ENCODE peak calls at places on chromosomes 7 and 10, in six cellular contexts. One of them, this sample, is unnamed. For H3K4me1, the result is how much of the 10 kb centered on the place peaks cover.

GRCh38 chr10:118835682-118836326 is 81.0 kb upstream of the CACUL1 start:
- DNase-seq in spleen: no peak
- DNase-seq in lower lobe of right lung: no peak
- DNase-seq in upper lobe of right lung: no peak
- DNase-seq in CD8-positive, alpha-beta memory T cell: no peak
- DNase-seq in heart right ventricle: no peak
- DNase-seq in this sample: peak

GRCh38 chr10:97891497-97892167 is 42.0 kb downstream of the GOLGA7B start:
- DNase-seq in spleen: peak
- DNase-seq in lower lobe of right lung: peak
- DNase-seq in upper lobe of right lung: peak
- DNase-seq in CD8-positive, alpha-beta memory T cell: no peak
- DNase-seq in heart right ventricle: no peak
- DNase-seq in this sample: no peak

GRCh38 chr10:5466451-5466996 is 32.8 kb downstream of the CALML5 start:
- DNase-seq in spleen: no peak
- DNase-seq in lower lobe of right lung: peak
- DNase-seq in upper lobe of right lung: peak
- DNase-seq in CD8-positive, alpha-beta memory T cell: no peak
- DNase-seq in heart right ventricle: no peak
- DNase-seq in this sample: no peak

GRCh38 chr10:25689346-25690095 is 244.5 kb upstream of the MYO3A start:
- DNase-seq in spleen: no peak
- DNase-seq in lower lobe of right lung: no peak
- DNase-seq in upper lobe of right lung: no peak
- DNase-seq in CD8-positive, alpha-beta memory T cell: no peak
- DNase-seq in heart right ventricle: no peak
- DNase-seq in this sample: no peak

GRCh38 chr7:113371376-113372043 is 253.2 kb upstream of the SMIM30 start:
- DNase-seq in spleen: no peak
- DNase-seq in lower lobe of right lung: no peak
- DNase-seq in upper lobe of right lung: no peak
- DNase-seq in CD8-positive, alpha-beta memory T cell: no peak
- DNase-seq in heart right ventricle: no peak
- DNase-seq in this sample: no peak

GRCh38 chr7:3013975-3014792 is 29.5 kb downstream of the CARD11 start:
- DNase-seq in spleen: peak
- DNase-seq in lower lobe of right lung: no peak
- DNase-seq in upper lobe of right lung: peak
- DNase-seq in CD8-positive, alpha-beta memory T cell: no peak
- DNase-seq in heart right ventricle: no peak
- DNase-seq in this sample: no peak

GRCh38 chr10:30063098-30063497 is 3.7 kb upstream of the JCAD start:
- DNase-seq in spleen: no peak
- DNase-seq in lower lobe of right lung: no peak
- DNase-seq in upper lobe of right lung: no peak
- DNase-seq in CD8-positive, alpha-beta memory T cell: no peak
- DNase-seq in heart right ventricle: no peak
- DNase-seq in this sample: no peak

GRCh38 chr10:8853048-8853447 is 798.6 kb downstream of the GATA3 start:
- DNase-seq in spleen: no peak
- DNase-seq in lower lobe of right lung: no peak
- DNase-seq in upper lobe of right lung: no peak
- DNase-seq in CD8-positive, alpha-beta memory T cell: no peak
- DNase-seq in heart right ventricle: no peak
- DNase-seq in this sample: no peak

GRCh38 chr10:45227042-45227441 is 88.4 kb downstream of the OR13A1 start:
- DNase-seq in spleen: no peak
- DNase-seq in lower lobe of right lung: no peak
- DNase-seq in upper lobe of right lung: no peak
- DNase-seq in CD8-positive, alpha-beta memory T cell: no peak
- DNase-seq in heart right ventricle: no peak
- DNase-seq in this sample: no peak

GRCh38 chr10:130559213-130559944 is 423.2 kb downstream of the GLRX3 start:
- DNase-seq in spleen: no peak
- DNase-seq in lower lobe of right lung: no peak
- DNase-seq in upper lobe of right lung: peak
- DNase-seq in CD8-positive, alpha-beta memory T cell: no peak
- DNase-seq in heart right ventricle: no peak
- DNase-seq in this sample: no peak

GRCh38 chr10:73864229-73864628 is 10.1 kb downstream of the CAMK2G start:
- DNase-seq in spleen: no peak
- DNase-seq in lower lobe of right lung: no peak
- DNase-seq in upper lobe of right lung: no peak
- DNase-seq in CD8-positive, alpha-beta memory T cell: no peak
- DNase-seq in heart right ventricle: no peak
- DNase-seq in this sample: no peak
- H3K4me1 ChIP-seq in spleen: under half
- H3K4me1 ChIP-seq in lower lobe of right lung: under half
- H3K4me1 ChIP-seq in upper lobe of right lung: under half
- H3K4me1 ChIP-seq in CD8-positive, alpha-beta memory T cell: half or more
- H3K4me1 ChIP-seq in heart right ventricle: under half
- H3K4me1 ChIP-seq in this sample: under half

GRCh38 chr7:20795881-20796280 is 9.2 kb upstream of the SP8 start:
- DNase-seq in spleen: no peak
- DNase-seq in lower lobe of right lung: no peak
- DNase-seq in upper lobe of right lung: no peak
- DNase-seq in CD8-positive, alpha-beta memory T cell: no peak
- DNase-seq in heart right ventricle: no peak
- DNase-seq in this sample: no peak
- H3K27ac ChIP-seq in spleen: no peak
- H3K27ac ChIP-seq in lower lobe of right lung: no peak
- H3K27ac ChIP-seq in upper lobe of right lung: no peak
- H3K27ac ChIP-seq in CD8-positive, alpha-beta memory T cell: no peak
- H3K27ac ChIP-seq in heart right ventricle: no peak
- H3K27ac ChIP-seq in this sample: peak

GRCh38 chr10:78745445-78745844 is 323.3 kb upstream of the ZMIZ1 start:
- DNase-seq in spleen: no peak
- DNase-seq in lower lobe of right lung: no peak
- DNase-seq in upper lobe of right lung: no peak
- DNase-seq in CD8-positive, alpha-beta memory T cell: no peak
- DNase-seq in heart right ventricle: no peak
- DNase-seq in this sample: no peak

GRCh38 chr10:78746178-78746763 is 322.5 kb upstream of the ZMIZ1 start:
- DNase-seq in spleen: no peak
- DNase-seq in lower lobe of right lung: no peak
- DNase-seq in upper lobe of right lung: no peak
- DNase-seq in CD8-positive, alpha-beta memory T cell: no peak
- DNase-seq in heart right ventricle: no peak
- DNase-seq in this sample: no peak

GRCh38 chr10:78749898-78750297 is 318.9 kb upstream of the ZMIZ1 start:
- DNase-seq in spleen: no peak
- DNase-seq in lower lobe of right lung: no peak
- DNase-seq in upper lobe of right lung: no peak
- DNase-seq in CD8-positive, alpha-beta memory T cell: no peak
- DNase-seq in heart right ventricle: no peak
- DNase-seq in this sample: no peak

GRCh38 chr10:78749200-78749599 is 319.6 kb upstream of the ZMIZ1 start:
- DNase-seq in spleen: no peak
- DNase-seq in lower lobe of right lung: no peak
- DNase-seq in upper lobe of right lung: no peak
- DNase-seq in CD8-positive, alpha-beta memory T cell: no peak
- DNase-seq in heart right ventricle: no peak
- DNase-seq in this sample: no peak

DNA sequence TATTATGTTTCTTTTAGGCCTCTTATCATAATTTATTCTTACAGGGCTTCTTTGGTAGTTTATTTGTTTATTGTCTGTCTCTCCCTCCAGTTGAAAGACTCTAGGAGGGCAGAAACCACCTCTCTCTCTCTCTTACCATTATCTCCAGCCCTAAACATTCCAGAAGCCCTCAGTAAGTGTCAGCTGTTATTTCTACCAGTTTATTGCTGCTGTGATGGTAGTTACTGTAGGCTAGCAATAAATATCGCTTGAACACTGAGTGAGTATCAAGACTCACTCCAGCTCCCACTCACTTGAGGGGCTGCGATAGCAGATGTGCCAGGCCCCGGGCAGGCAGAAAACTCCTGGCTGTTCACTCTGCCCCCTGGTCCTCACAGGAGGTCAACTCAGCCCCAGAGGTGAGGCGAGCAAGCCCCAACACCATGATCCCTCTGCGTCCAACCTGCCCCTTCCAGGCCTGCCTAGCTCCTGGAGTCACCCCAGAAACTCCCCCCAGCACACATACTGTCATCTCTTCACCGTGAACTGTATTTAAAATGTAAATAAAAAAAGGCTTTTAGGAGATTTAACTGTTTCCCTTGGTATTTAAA is 321.3 kb upstream of the ZMIZ1 start:
- DNase-seq in spleen: no peak
- DNase-seq in lower lobe of right lung: no peak
- DNase-seq in upper lobe of right lung: no peak
- DNase-seq in CD8-positive, alpha-beta memory T cell: no peak
- DNase-seq in heart right ventricle: no peak
- DNase-seq in this sample: no peak
- H3K4me1 ChIP-seq in spleen: under half
- H3K4me1 ChIP-seq in lower lobe of right lung: under half
- H3K4me1 ChIP-seq in upper lobe of right lung: under half
- H3K4me1 ChIP-seq in CD8-positive, alpha-beta memory T cell: under half
- H3K4me1 ChIP-seq in heart right ventricle: half or more
- H3K4me1 ChIP-seq in this sample: under half

DNA sequence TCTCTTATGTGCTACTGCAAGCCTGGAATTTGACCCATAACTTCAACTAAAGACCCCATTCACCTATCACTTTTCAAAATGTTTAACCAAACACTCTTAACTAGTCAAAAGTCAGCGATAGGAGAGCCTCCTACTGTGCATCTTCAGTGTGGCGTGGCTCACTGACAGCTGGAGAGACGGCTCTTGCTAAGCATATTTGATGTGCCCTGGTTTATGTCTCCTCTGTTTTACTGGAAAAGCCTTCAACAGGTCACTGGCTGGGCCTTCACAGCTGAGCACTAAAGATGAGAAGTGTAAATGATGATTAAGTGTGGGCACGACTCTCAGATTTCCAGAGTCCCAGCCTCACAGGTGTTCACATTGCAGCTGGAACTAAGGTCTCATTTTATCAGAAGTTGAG is 472.1 kb downstream of the SEMA3D start:
- DNase-seq in spleen: no peak
- DNase-seq in lower lobe of right lung: no peak
- DNase-seq in upper lobe of right lung: no peak
- DNase-seq in CD8-positive, alpha-beta memory T cell: no peak
- DNase-seq in heart right ventricle: no peak
- DNase-seq in this sample: no peak
- H3K27ac ChIP-seq in spleen: no peak
- H3K27ac ChIP-seq in lower lobe of right lung: no peak
- H3K27ac ChIP-seq in upper lobe of right lung: no peak
- H3K27ac ChIP-seq in CD8-positive, alpha-beta memory T cell: no peak
- H3K27ac ChIP-seq in heart right ventricle: no peak
- H3K27ac ChIP-seq in this sample: no peak

DNA sequence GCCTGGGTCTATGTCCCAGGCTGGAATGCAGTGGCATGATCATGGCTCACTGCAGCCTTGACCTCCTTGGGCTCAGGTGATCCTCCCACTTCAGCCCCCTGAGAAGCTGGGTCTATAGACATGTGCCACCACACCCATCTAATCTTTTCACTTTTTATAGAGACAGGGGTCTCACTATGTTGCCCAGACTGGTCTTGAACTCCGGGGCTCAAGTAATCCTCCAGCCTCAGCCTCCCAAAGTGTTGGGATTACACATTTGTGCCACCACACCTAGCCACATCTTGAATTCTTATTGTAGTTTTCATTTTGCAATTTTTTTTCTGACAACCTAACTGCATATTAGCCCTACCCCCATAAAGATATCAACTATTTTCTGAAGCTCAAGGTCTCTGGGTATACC is 18.4 kb upstream of the COL1A2 start:
- DNase-seq in spleen: no peak
- DNase-seq in lower lobe of right lung: no peak
- DNase-seq in upper lobe of right lung: no peak
- DNase-seq in CD8-positive, alpha-beta memory T cell: no peak
- DNase-seq in heart right ventricle: no peak
- DNase-seq in this sample: no peak
- H3K4me1 ChIP-seq in spleen: under half
- H3K4me1 ChIP-seq in lower lobe of right lung: under half
- H3K4me1 ChIP-seq in upper lobe of right lung: under half
- H3K4me1 ChIP-seq in CD8-positive, alpha-beta memory T cell: under half
- H3K4me1 ChIP-seq in heart right ventricle: under half
- H3K4me1 ChIP-seq in this sample: under half

DNA sequence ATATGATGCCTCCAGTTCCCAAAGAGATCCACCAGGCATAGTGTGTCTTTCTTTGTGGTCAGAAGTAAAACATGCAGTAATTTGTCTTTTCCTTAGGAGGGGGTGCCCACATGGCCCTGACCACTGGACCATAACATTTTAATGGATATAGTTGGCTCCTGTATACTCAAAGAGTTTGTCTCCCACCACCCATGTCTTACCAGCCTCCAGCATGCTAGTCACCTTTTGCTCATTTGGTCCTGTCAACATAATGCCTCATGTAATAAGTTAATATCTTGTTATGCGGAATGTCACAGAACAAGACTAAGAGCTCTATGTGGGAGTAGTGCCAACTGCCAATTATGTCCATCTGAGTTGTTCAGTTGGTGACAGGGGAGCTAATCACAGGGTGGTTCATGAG is 83.4 kb upstream of the IFRD1 start:
- DNase-seq in spleen: no peak
- DNase-seq in lower lobe of right lung: no peak
- DNase-seq in upper lobe of right lung: no peak
- DNase-seq in CD8-positive, alpha-beta memory T cell: no peak
- DNase-seq in heart right ventricle: no peak
- DNase-seq in this sample: no peak
- H3K27ac ChIP-seq in spleen: no peak
- H3K27ac ChIP-seq in lower lobe of right lung: no peak
- H3K27ac ChIP-seq in upper lobe of right lung: no peak
- H3K27ac ChIP-seq in CD8-positive, alpha-beta memory T cell: no peak
- H3K27ac ChIP-seq in heart right ventricle: no peak
- H3K27ac ChIP-seq in this sample: no peak

DNA sequence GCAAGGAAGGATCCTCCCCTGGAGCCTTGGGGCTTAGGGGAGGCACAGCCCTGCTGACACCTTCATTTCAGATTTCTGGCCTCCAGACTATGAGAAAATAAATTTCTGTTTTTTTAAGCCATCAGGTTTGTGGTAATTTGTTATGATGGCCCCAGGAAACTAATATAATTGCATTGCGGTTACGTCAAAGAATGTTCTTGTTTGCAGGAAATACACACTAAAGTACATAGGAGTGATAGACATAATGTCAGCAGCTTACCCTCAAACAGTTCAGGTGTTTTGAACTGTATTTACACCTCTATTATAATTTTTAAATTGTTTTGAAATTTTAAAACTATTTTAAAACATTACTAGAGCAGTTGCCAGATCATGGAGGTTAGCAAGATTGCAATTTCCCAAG is 12.6 kb upstream of the FHIP2A start:
- DNase-seq in spleen: no peak
- DNase-seq in lower lobe of right lung: no peak
- DNase-seq in upper lobe of right lung: no peak
- DNase-seq in CD8-positive, alpha-beta memory T cell: peak
- DNase-seq in heart right ventricle: no peak
- DNase-seq in this sample: no peak
- H3K4me1 ChIP-seq in spleen: under half
- H3K4me1 ChIP-seq in lower lobe of right lung: under half
- H3K4me1 ChIP-seq in upper lobe of right lung: under half
- H3K4me1 ChIP-seq in CD8-positive, alpha-beta memory T cell: under half
- H3K4me1 ChIP-seq in heart right ventricle: under half
- H3K4me1 ChIP-seq in this sample: under half